ENCODE peak calls at places on chromosomes 2 and 18, in eight cellular contexts. Z is Calu3, V is NCI-H1092 treated with DMSO at 0.1 percent for 48 hours, K is GM12865, E is mucosa of gallbladder, L is right atrium auricular region, O is neural progenitor cell, P is hypothalamus. J is an unnamed sample.

GRCh38 chr18:35948080-35948479 is 24.4 kb upstream of the RMP24 start:
- DNase-seq in Z (no peak), V (no peak), O (no peak), P (no peak), L (no peak), E (no peak), K (no peak), J (no peak)

GRCh38 chr2:162840598-162841246 is 2.2 kb upstream of the KCNH7 start:
- DNase-seq in E (peak; percentile 63), O (peak; percentile 90), K (peak; percentile 78), L (no peak), V (no peak), P (no peak), Z (peak; percentile 77), J (peak; percentile 84)

GRCh38 chr2:72141032-72141645 is 6.5 kb downstream of the CYP26B1 start:
- DNase-seq in Z (no peak), K (no peak), P (no peak), E (no peak), L (peak; percentile 47), O (no peak), V (no peak), J (no peak)

GRCh38 chr2:61645911-61646310 is 107.8 kb upstream of the XPO1 start:
- DNase-seq in P (no peak), E (no peak), L (no peak), O (no peak), Z (no peak), K (no peak), V (no peak), J (no peak)

GRCh38 chr2:178320011-178320410 is 125.7 kb downstream of the OSBPL6 start:
- DNase-seq in K (no peak), P (no peak), V (no peak), E (peak; percentile 77), O (no peak), Z (no peak), L (no peak), J (no peak)

GRCh38 chr2:133942363-133942762 is 311.5 kb upstream of the MGAT5 start:
- DNase-seq in O (peak; percentile 17), P (no peak), L (no peak), V (no peak), Z (no peak), K (no peak), E (no peak), J (no peak)

GRCh38 chr2:43400508-43400907 is 174.1 kb upstream of the ZFP36L2 start:
- DNase-seq in P (no peak), L (no peak), O (no peak), V (no peak), Z (no peak), E (no peak), K (no peak), J (no peak)

GRCh38 chr2:222791946-222792649 is 68.7 kb upstream of the ACSL3 start:
- DNase-seq in V (no peak), P (no peak), O (no peak), Z (no peak), L (peak; percentile 89), E (peak; percentile 51), K (no peak), J (no peak)

GRCh38 chr2:233413529-233414272 is 59.4 kb downstream of the DGKD start:
- DNase-seq in K (no peak), E (peak; percentile 62), L (no peak), P (no peak), O (no peak), V (peak; percentile 58), Z (peak; percentile 88), J (no peak)

GRCh38 chr18:48917579-48918101 is 33.1 kb downstream of the SMAD7 start:
- DNase-seq in O (no peak), L (no peak), P (no peak), K (no peak), E (no peak), V (no peak), Z (no peak), J (peak; percentile 10)

GRCh38 chr2:191204443-191204842 is 40.8 kb upstream of the MYO1B start:
- DNase-seq in Z (no peak), K (peak; percentile 23), V (no peak), O (no peak), P (no peak), L (no peak), E (no peak), J (no peak)

GRCh38 chr2:18545384-18545783 is 15.1 kb downstream of the RDH14 start:
- DNase-seq in L (no peak), P (no peak), O (no peak), K (no peak), E (no peak), Z (no peak), V (no peak), J (no peak)

GRCh38 chr2:161873689-161874088 is 200.3 kb downstream of the DPP4 start:
- DNase-seq in Z (no peak), L (no peak), V (no peak), P (no peak), O (peak; percentile 75), E (no peak), K (no peak), J (no peak)

GRCh38 chr18:76246579-76246978 is 248.5 kb downstream of the ZNF516 start:
- DNase-seq in V (no peak), O (no peak), P (no peak), E (no peak), K (no peak), Z (no peak), L (no peak), J (no peak)

GRCh38 chr18:33440384-33441043 is at the start of gene CCDC178:
- DNase-seq in K (no peak), E (no peak), P (no peak), V (peak; percentile 85), Z (no peak), L (no peak), O (peak; percentile 82), J (peak; percentile 69)

GRCh38 chr18:77223653-77224052 is 26.0 kb upstream of the GALR1 start:
- DNase-seq in O (no peak), K (no peak), P (no peak), Z (no peak), E (no peak), L (no peak), V (no peak), J (no peak)

GRCh38 chr2:70477473-70477872 is 76.2 kb downstream of the TGFA start:
- DNase-seq in E (no peak), P (no peak), K (no peak), L (no peak), O (peak; percentile 59), V (no peak), Z (no peak), J (peak; percentile 38)

GRCh38 chr2:32777714-32778113 is 149.9 kb downstream of the TTC27 start:
- DNase-seq in P (no peak), L (no peak), O (no peak), Z (no peak), E (no peak), K (no peak), V (no peak), J (no peak)

GRCh38 chr2:144522741-144523605 is 3.1 kb upstream of the ZEB2 start:
- DNase-seq in O (peak; percentile 60), E (no peak), P (no peak), Z (peak; percentile 16), K (no peak), V (no peak), L (no peak), J (peak; percentile 56)

GRCh38 chr2:133605031-133605773 is 36.9 kb upstream of the NCKAP5 start:
- DNase-seq in L (no peak), K (no peak), Z (no peak), V (no peak), P (no peak), E (no peak), O (peak; percentile 53), J (no peak)

GRCh38 chr2:238274152-238274865 is 14.1 kb downstream of the PER2 start:
- DNase-seq in L (no peak), E (no peak), V (no peak), K (no peak), Z (no peak), P (no peak), O (no peak), J (no peak)